ENCODE peak calls at places on chromosomes 6 and 20, in five cellular contexts. U, H, N, V and K are unnamed samples.

GRCh38 chr20:57698191-57698866 is 11.5 kb downstream of the PMEPA1 start:
- DNase-seq in U (no peak), H (peak; percentile 64), N (peak; percentile 97), V (no peak), K (no peak)

GRCh38 chr20:45372646-45373352 is 5.3 kb downstream of the TP53TG5 start:
- DNase-seq in U (no peak), H (no peak), N (no peak), V (no peak), K (no peak)

GRCh38 chr6:105272783-105273182 is 93.0 kb upstream of the POPDC3 start:
- DNase-seq in U (no peak), H (no peak), N (no peak), V (no peak), K (no peak)

GRCh38 chr6:15264902-15265761 is 19.3 kb downstream of the JARID2 start:
- DNase-seq in U (no peak), H (no peak), N (no peak), V (no peak), K (peak; percentile 36)

GRCh38 chr6:55276745-55277627 is 50.3 kb upstream of the GFRAL start:
- DNase-seq in U (peak; percentile 63), H (no peak), N (peak; percentile 58), V (peak; percentile 5), K (peak; percentile 63)

GRCh38 chr6:30870546-30870945 is 13.8 kb upstream of the DDR1 start:
- DNase-seq in U (no peak), H (no peak), N (no peak), V (no peak), K (no peak)

GRCh38 chr20:25054995-25055629 is 2.8 kb downstream of the ACSS1 start:
- DNase-seq in U (peak; percentile 54), H (no peak), N (peak; percentile 28), V (no peak), K (peak; percentile 7)

GRCh38 chr20:6121504-6121903 is 1.3 kb downstream of the FERMT1 start:
- DNase-seq in U (no peak), H (no peak), N (no peak), V (no peak), K (no peak)

GRCh38 chr6:113642714-113643442 is 214.3 kb upstream of the MARCKS start:
- DNase-seq in U (peak; percentile 29), H (no peak), N (peak; percentile 40), V (peak; percentile 76), K (no peak)

GRCh38 chr20:3744806-3745685 is 12.6 kb downstream of the HSPA12B start:
- DNase-seq in U (peak; percentile 79), H (peak; percentile 75), N (peak; percentile 65), V (peak; percentile 32), K (peak; percentile 90)

GRCh38 chr20:37535443-37536132 is 7.9 kb upstream of the BLCAP start:
- DNase-seq in U (no peak), H (no peak), N (no peak), V (no peak), K (no peak)

GRCh38 chr6:30325873-30326445 is 768 bp upstream of the TRIM39 start:
- DNase-seq in U (peak; percentile 90), H (peak; percentile 81), N (peak; percentile 77), V (peak; percentile 57), K (peak; percentile 61)

GRCh38 chr20:57567471-57568079 is 6.7 kb downstream of the PCK1 start:
- DNase-seq in U (no peak), H (no peak), N (no peak), V (no peak), K (no peak)

GRCh38 chr6:39251406-39251805 is 22.1 kb upstream of the KCNK5 start:
- DNase-seq in U (no peak), H (no peak), N (peak; percentile 40), V (no peak), K (no peak)

GRCh38 chr6:135170238-135170637 is 10.9 kb upstream of the MYB start:
- DNase-seq in U (no peak), H (no peak), N (no peak), V (no peak), K (no peak)

GRCh38 chr6:112636650-112637260 is 289.6 kb downstream of the RFPL4B start:
- DNase-seq in U (no peak), H (no peak), N (peak; percentile 21), V (no peak), K (no peak)

GRCh38 chr6:35044145-35044745 is 96.9 kb downstream of the TCP11 start:
- DNase-seq in U (no peak), H (no peak), N (peak; percentile 37), V (no peak), K (peak; percentile 86)